ENCODE peak calls at places on chromosomes 6 and 20, in four cellular contexts. J is psoas muscle; D is uterus; N is CD4-positive, alpha-beta T cell. P is an unnamed sample. For H3K9me3, the result is how much of the 10 kb centered on the place peaks cover.

GRCh38 chr6:53696351-53696750 is 30.8 kb upstream of the KLHL31 start:
- DNase-seq in D (no peak), N (no peak), J (no peak), P (no peak)

GRCh38 chr6:152299336-152299735 is 337.8 kb downstream of the SYNE1 start:
- DNase-seq in N (no peak), J (no peak), D (no peak), P (no peak)

GRCh38 chr20:3218307-3218988 is 9.2 kb downstream of the ITPA start:
- DNase-seq in D (no peak), N (peak), J (peak), P (no peak)

GRCh38 chr6:162736933-162737332 is 9.2 kb downstream of the PACRG start:
- DNase-seq in D (no peak), J (no peak), N (no peak), P (no peak)

GRCh38 chr20:38420232-38421085 is 14.7 kb downstream of the SNHG17 start:
- DNase-seq in N (no peak), D (no peak), J (no peak), P (no peak)

GRCh38 chr6:14428269-14428668 is 310.7 kb downstream of the CD83 start:
- DNase-seq in N (no peak), D (no peak), J (no peak), P (no peak)

GRCh38 chr20:53952528-53953096 is 117.8 kb downstream of the BCAS1 start:
- DNase-seq in N (no peak), D (no peak), J (no peak), P (no peak)

GRCh38 chr20:58306421-58307261 is 2.9 kb upstream of the RAB22A start:
- DNase-seq in N (peak), J (no peak), D (no peak), P (no peak)

GRCh38 chr6:129801909-129802308 is 59.2 kb downstream of the TMEM244 start:
- DNase-seq in J (no peak), N (no peak), D (no peak), P (no peak)

GRCh38 chr6:13484138-13484708 is 3.2 kb downstream of the GFOD1 start:
- DNase-seq in J (no peak), D (no peak), N (no peak), P (no peak)

GRCh38 chr6:110874880-110875547 is 429 bp downstream of the AMD1 start:
- DNase-seq in J (peak), D (peak), N (peak), P (no peak)

GRCh38 chr20:25246182-25246943 is 1.5 kb upstream of the PYGB start:
- DNase-seq in D (no peak), J (no peak), N (no peak), P (peak)

GRCh38 chr20:62736026-62736406 is 27.4 kb downstream of the NTSR1 start:
- DNase-seq in N (no peak), J (peak), D (no peak), P (no peak)

GRCh38 chr6:73798592-73798991 is 102.6 kb downstream of the CD109 start:
- DNase-seq in D (peak), J (no peak), N (no peak), P (peak)

GRCh38 chr6:116557863-116558262 is 4.3 kb downstream of the CALHM4 start:
- DNase-seq in N (no peak), D (no peak), J (no peak), P (no peak)

GRCh38 chr6:45548657-45549515 is 171.2 kb upstream of the SUPT3H start:
- DNase-seq in N (no peak), D (no peak), J (no peak), P (no peak)

GRCh38 chr6:291697-292505 is at the start of gene DUSP22:
- DNase-seq in D (peak), N (peak), J (peak), P (peak)

GRCh38 chr6:17472653-17473183 is 79.3 kb downstream of the CAP2 start:
- DNase-seq in J (no peak), D (no peak), N (no peak), P (no peak)

DNA sequence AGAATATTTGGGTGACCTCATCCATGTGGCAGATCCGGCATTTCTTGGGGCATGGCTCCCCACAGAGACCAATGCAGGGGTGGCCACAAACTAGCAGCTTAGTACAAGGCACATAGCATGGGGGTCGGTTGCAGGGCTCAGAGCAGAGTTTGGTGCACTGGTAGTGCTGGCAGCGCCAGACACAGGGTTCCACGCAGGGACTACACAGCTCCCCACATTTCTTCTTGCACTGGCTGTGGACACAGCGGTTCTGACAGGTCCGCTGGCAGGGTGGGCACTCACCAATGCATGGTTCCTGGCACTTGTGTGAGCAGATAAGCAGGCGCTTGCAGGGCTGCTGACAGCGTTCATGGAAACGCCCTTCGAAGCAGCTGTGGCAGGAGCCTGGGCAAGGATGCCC is 29.1 kb downstream of the DDX27 start:
- DNase-seq in N (no peak), D (no peak), J (no peak), P (no peak)
- H3K9me3 ChIP-seq in N (under half), D (under half), J (under half), P (under half)

DNA sequence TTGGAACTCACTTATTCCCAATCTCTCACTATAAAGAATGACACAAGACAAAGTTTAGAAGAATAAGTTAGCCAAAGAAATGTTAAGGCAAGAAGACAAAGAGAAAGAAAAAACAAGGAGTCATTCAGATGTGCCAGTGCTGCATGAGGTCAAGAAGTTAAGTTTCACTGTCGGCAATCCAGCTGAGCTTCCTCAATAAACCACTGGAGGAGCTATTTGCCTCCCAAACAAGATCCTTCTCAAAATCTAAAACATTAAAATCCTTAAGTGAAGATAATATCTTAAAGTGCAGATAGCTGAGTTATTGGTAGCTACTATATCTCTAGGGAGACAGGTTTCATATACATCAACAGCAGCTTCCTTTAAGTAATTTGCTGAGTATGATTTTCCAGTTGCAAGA is 512.3 kb downstream of the HDGFL1 start:
- DNase-seq in D (no peak), N (no peak), J (no peak), P (no peak)
- TF ChIP-seq CTCF in D (no peak), N (no peak), J (no peak), P (no peak)

GRCh38 chr20:60838297-60838696 is 413.8 kb upstream of the CDH4 start:
- DNase-seq in D (no peak), N (no peak), J (no peak), P (no peak)
- H3K9me3 ChIP-seq in D (under half), N (under half), J (under half), P (under half)

GRCh38 chr6:97654674-97655073 is 371.7 kb upstream of the MMS22L start:
- DNase-seq in J (no peak), D (no peak), N (no peak), P (no peak)
- TF ChIP-seq CTCF in J (no peak), D (no peak), N (no peak), P (no peak)

GRCh38 chr6:121835662-121836061 is 400.2 kb downstream of the GJA1 start:
- DNase-seq in N (no peak), D (no peak), J (no peak), P (no peak)
- H3K9me3 ChIP-seq in N (under half), D (under half), J (under half), P (under half)

P was measured in right atrium auricular region.